ENCODE peak calls at places on chromosomes 4 and X, in seven cellular contexts. U, S, D, E, V, J and B are unnamed samples.

GRCh38 chr4:183185018-183185417 is 86.0 kb downstream of the WWC2 start:
- DNase-seq in J (no peak), U (no peak), D (peak), E (no peak), V (no peak), S (no peak), B (peak)

GRCh38 chr4:57109530-57109846 is 697 bp downstream of the IGFBP7 start:
- DNase-seq in V (no peak), S (peak), J (no peak), E (no peak), U (no peak), D (no peak), B (no peak)

GRCh38 chr4:87982446-87982845 is 6.9 kb downstream of the SPP1 start:
- DNase-seq in D (peak), E (no peak), V (no peak), S (peak), J (peak), U (no peak), B (no peak)

GRCh38 chr4:91631335-91631734 is 672.4 kb upstream of the GRID2 start:
- DNase-seq in J (no peak), U (no peak), V (no peak), S (no peak), E (no peak), D (no peak), B (no peak)

GRCh38 chrX:105910563-105911105 is 88.3 kb downstream of the NRK start:
- DNase-seq in U (no peak), J (no peak), D (no peak), S (no peak), V (no peak), E (no peak), B (no peak)

GRCh38 chrX:133444952-133445831 is 29.9 kb upstream of the GPC4 start:
- DNase-seq in U (no peak), J (peak), D (no peak), E (no peak), S (no peak), V (no peak), B (no peak)

GRCh38 chrX:71911731-71912050 is 1.0 kb downstream of the NHSL2 start:
- DNase-seq in J (peak), E (no peak), D (no peak), V (no peak), U (no peak), S (no peak), B (no peak)

GRCh38 chr4:124514588-124514987 is 197.9 kb downstream of the ANKRD50 start:
- DNase-seq in D (no peak), S (no peak), E (no peak), V (no peak), J (no peak), U (no peak), B (peak)

GRCh38 chrX:96791559-96791958 is 92.1 kb upstream of the RPA4 start:
- DNase-seq in E (no peak), D (peak), S (peak), U (no peak), J (no peak), V (peak), B (no peak)

GRCh38 chrX:153633048-153633447 is 14.0 kb upstream of the DUSP9 start:
- DNase-seq in E (no peak), V (no peak), D (no peak), S (no peak), J (no peak), U (no peak), B (no peak)

GRCh38 chr4:1223841-1224809 is 24.8 kb downstream of the CTBP1 start:
- DNase-seq in D (no peak), U (no peak), V (no peak), S (no peak), E (no peak), J (no peak), B (no peak)

GRCh38 chrX:69028006-69028760 is 137.1 kb downstream of the PJA1 start:
- DNase-seq in U (no peak), D (no peak), S (no peak), E (no peak), J (no peak), V (no peak), B (no peak)

GRCh38 chrX:17876135-17876534 is 15.0 kb upstream of the RAI2 start:
- DNase-seq in V (no peak), S (no peak), E (no peak), U (no peak), D (no peak), J (peak), B (no peak)

GRCh38 chrX:19643203-19643602 is 127.9 kb upstream of the MAP3K15 start:
- DNase-seq in D (no peak), J (no peak), U (no peak), S (no peak), E (no peak), V (no peak), B (no peak)

GRCh38 chr4:131347816-131348215 is 1801.3 kb upstream of the PCDH10 start:
- DNase-seq in V (no peak), U (no peak), E (no peak), J (no peak), D (no peak), S (no peak), B (no peak)
- H3K4me3 ChIP-seq in V (no peak), U (no peak), E (no peak), J (no peak), D (no peak), S (no peak), B (no peak)

GRCh38 chr4:5142726-5143125 is 91.4 kb downstream of the STK32B start:
- DNase-seq in J (peak), U (peak), D (peak), S (peak), E (peak), V (no peak), B (no peak)
- TF ChIP-seq CTCF in J (peak), U (peak), D (peak), S (peak), E (peak), V (peak), B (peak)

GRCh38 chrX:100636321-100636991 is at the start of gene TSPAN6:
- DNase-seq in E (peak), J (peak), U (peak), S (peak), D (peak), V (peak), B (peak)
- H3K4me3 ChIP-seq in E (peak), J (peak), U (peak), S (peak), D (peak), V (peak), B (peak)

GRCh38 chr4:85658766-85659439 is 184.0 kb downstream of the ARHGAP24 start:
- DNase-seq in D (no peak), V (no peak), E (no peak), S (peak), U (no peak), J (no peak), B (no peak)
- TF ChIP-seq CTCF in D (no peak), V (no peak), E (no peak), S (peak), U (no peak), J (peak), B (no peak)

GRCh38 chr4:95537967-95538485 is 10.7 kb downstream of the UNC5C start:
- DNase-seq in E (no peak), J (no peak), D (no peak), V (no peak), U (no peak), S (peak), B (no peak)
- H3K4me3 ChIP-seq in E (no peak), J (no peak), D (no peak), V (no peak), U (no peak), S (no peak), B (no peak)

GRCh38 chr4:76426272-76426671 is 5.3 kb upstream of the CCDC158 start:
- DNase-seq in E (no peak), U (no peak), S (no peak), J (no peak), V (no peak), D (no peak), B (no peak)
- TF ChIP-seq CTCF in E (no peak), U (no peak), S (no peak), J (no peak), V (peak), D (peak), B (peak)

GRCh38 chr4:109702950-109703663 is at the start of gene CASP6:
- DNase-seq in J (peak), E (peak), S (peak), V (no peak), D (peak), U (peak), B (peak)

GRCh38 chr4:109708435-109708834 is 5.2 kb upstream of the CASP6 start:
- DNase-seq in S (no peak), U (no peak), D (no peak), J (no peak), V (no peak), E (no peak), B (no peak)

GRCh38 chr4:109703664-109704351 is 563 bp upstream of the CASP6 start:
- DNase-seq in S (no peak), V (no peak), D (no peak), E (no peak), J (no peak), U (no peak), B (peak)

DNA sequence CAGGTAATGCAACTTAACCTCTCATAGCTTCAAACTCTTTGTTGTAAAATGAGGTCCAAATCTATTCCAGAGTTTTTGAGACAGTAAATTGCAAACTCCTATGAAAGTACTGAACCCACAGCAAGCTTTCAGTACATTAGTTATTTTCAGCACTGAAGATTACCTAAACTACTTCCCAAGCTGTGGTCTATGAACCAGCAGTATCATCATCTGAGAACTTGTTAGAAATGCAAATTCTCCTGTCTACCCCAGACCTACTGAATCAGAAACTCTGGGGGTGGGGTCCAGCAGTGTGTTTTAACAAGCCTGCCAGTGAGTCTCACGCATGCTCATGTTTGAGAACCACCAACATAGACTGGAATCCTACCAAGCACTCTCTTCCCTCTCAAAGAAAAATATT is 5.7 kb upstream of the CASP6 start:
- DNase-seq in U (no peak), V (no peak), D (no peak), S (no peak), J (no peak), E (no peak), B (no peak)
- H3K4me3 ChIP-seq in U (no peak), V (no peak), D (no peak), S (no peak), J (no peak), E (no peak), B (no peak)

GRCh38 chr4:165628572-165628971 is 244.5 kb upstream of the TLL1 start:
- DNase-seq in J (no peak), U (no peak), E (no peak), D (no peak), S (no peak), V (no peak), B (peak)

GRCh38 chr4:165626316-165626715 is 246.7 kb upstream of the TLL1 start:
- DNase-seq in D (no peak), S (peak), V (no peak), E (no peak), U (no peak), J (no peak), B (no peak)

GRCh38 chr4:165625281-165625680 is 246.5 kb downstream of the CPE start:
- DNase-seq in S (peak), D (no peak), E (no peak), J (no peak), U (no peak), V (no peak), B (no peak)

GRCh38 chr4:165627128-165627527 is 245.9 kb upstream of the TLL1 start:
- DNase-seq in V (no peak), E (no peak), U (no peak), D (no peak), J (no peak), S (no peak), B (no peak)

DNA sequence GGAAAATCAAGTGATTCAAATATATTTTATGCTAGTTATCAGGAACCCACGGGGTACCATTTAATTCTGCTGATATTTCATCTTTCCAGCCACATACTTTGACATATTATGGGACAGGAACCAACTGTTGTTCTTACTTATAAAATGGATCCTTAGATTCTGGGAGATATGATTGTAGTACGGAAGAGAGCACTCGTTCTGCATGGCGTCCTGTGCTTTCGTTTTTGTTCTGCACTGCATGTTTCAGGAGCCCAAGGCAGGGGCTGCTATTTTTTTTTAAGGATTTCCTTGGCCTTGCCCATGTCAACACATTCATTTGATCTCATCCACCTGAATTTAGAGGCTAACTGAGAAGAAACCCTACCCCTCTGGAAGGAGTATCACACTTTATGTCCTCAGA is 245.5 kb upstream of the TLL1 start:
- DNase-seq in V (no peak), J (no peak), U (no peak), S (no peak), D (no peak), E (no peak), B (no peak)
- TF ChIP-seq CTCF in V (no peak), J (no peak), U (no peak), S (no peak), D (no peak), E (no peak), B (no peak)